ENCODE peak calls at places on chromosome 1, in seven cellular contexts. Q is heart left ventricle, Y is A549, J is endodermal cell, X is psoas muscle, T is ovary, I is body of pancreas. V is an unnamed sample. For H3K4me1, the result is how much of the 10 kb centered on the place peaks cover.

GRCh38 chr1:154405762-154406571 is 824 bp downstream of the IL6R start:
- DNase-seq in Q (peak), Y (peak), J (peak), X (peak), T (peak), I (peak), V (peak)

GRCh38 chr1:167412072-167412471 is 106.3 kb downstream of the CD247 start:
- DNase-seq in Q (no peak), Y (no peak), J (no peak), X (no peak), T (no peak), I (peak), V (no peak)

GRCh38 chr1:21378705-21379494 is 61.0 kb upstream of the NBPF3 start:
- DNase-seq in Q (no peak), Y (peak), J (no peak), X (no peak), T (no peak), I (peak), V (no peak)

GRCh38 chr1:43271186-43272118 is 1.7 kb downstream of the TMEM125 start:
- DNase-seq in Q (no peak), Y (no peak), J (peak), X (no peak), T (no peak), I (no peak), V (no peak)

GRCh38 chr1:227943354-227943753 is 4.4 kb downstream of the WNT9A start:
- DNase-seq in Q (no peak), Y (no peak), J (no peak), X (no peak), T (no peak), I (no peak), V (no peak)

GRCh38 chr1:40799351-40799867 is 15.8 kb downstream of the KCNQ4 start:
- DNase-seq in Q (peak), Y (no peak), J (no peak), X (no peak), T (peak), I (peak), V (peak)

GRCh38 chr1:174230399-174230798 is 71.1 kb downstream of the RABGAP1L start:
- DNase-seq in Q (no peak), Y (no peak), J (no peak), X (no peak), T (no peak), I (no peak), V (no peak)

GRCh38 chr1:38728176-38728908 is 131.2 kb downstream of the RRAGC start:
- DNase-seq in Q (peak), Y (no peak), J (peak), X (peak), T (no peak), I (peak), V (peak)

GRCh38 chr1:67710417-67710816 is 25.4 kb downstream of the GADD45A start:
- DNase-seq in Q (no peak), Y (no peak), J (no peak), X (no peak), T (no peak), I (no peak), V (no peak)

GRCh38 chr1:172069535-172069934 is 228.2 kb downstream of the DNM3 start:
- DNase-seq in Q (no peak), Y (no peak), J (no peak), X (no peak), T (peak), I (peak), V (peak)

GRCh38 chr1:5367306-5367705 is 624.9 kb downstream of the NPHP4 start:
- DNase-seq in Q (no peak), Y (no peak), J (peak), X (no peak), T (no peak), I (no peak), V (no peak)

GRCh38 chr1:54275349-54275748 is 75.4 kb downstream of the MRPL37 start:
- DNase-seq in Q (peak), Y (no peak), J (peak), X (peak), T (peak), I (peak), V (no peak)

GRCh38 chr1:54274881-54275280 is 74.9 kb downstream of the MRPL37 start:
- DNase-seq in Q (no peak), Y (no peak), J (no peak), X (no peak), T (no peak), I (no peak), V (no peak)

GRCh38 chr1:54273837-54274192 is 73.8 kb downstream of the MRPL37 start:
- DNase-seq in Q (peak), Y (no peak), J (peak), X (peak), T (peak), I (peak), V (no peak)

GRCh38 chr1:54273092-54273836 is 73.3 kb downstream of the MRPL37 start:
- DNase-seq in Q (peak), Y (no peak), J (peak), X (peak), T (peak), I (peak), V (peak)

DNA sequence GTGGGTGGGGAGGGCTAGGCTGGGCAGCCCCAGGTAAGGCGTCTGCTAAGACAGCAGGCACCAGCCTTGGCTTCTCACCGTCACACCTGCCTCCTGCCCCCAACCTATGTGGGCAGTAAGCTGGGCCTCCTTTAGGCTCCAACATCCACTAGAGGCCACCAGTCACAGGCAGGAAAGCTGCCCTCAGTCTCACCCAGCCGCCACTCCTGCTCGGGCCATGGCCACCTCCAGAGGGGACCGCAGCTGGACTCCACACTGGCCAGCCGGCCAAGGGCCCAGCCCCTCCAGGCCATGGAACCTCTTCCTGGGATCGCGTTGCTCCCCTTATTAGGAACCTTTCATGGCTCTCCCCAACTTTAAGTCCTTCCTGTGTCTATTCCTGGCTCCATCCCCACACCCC is 74.5 kb downstream of the MRPL37 start:
- DNase-seq in Q (no peak), Y (no peak), J (peak), X (no peak), T (no peak), I (no peak), V (no peak)
- H3K4me1 ChIP-seq in Q (half or more), Y (under half), J (under half), X (half or more), T (half or more), I (half or more), V (under half)

DNA sequence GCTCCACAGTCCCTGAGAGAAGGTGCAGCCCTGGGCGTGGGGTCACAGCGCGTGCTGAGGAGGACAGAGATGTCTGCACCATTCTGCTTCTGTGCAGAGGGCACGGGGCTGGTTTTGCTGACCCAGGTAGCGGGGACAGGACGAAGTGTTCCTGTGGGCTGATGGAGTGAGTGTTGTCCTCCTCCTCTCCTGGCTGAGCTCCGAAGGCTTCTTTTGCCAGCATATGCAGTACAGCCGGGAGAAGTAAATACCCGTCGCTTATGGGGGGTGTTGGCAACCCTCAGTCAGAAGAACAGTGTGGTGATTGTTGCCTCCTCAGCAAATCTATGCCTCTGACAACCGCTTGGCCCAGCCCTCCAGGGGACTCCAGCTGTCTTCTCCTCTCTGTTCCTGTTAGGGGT is 101.5 kb downstream of the DDX20 start:
- DNase-seq in Q (peak), Y (no peak), J (no peak), X (no peak), T (no peak), I (peak), V (no peak)
- H3K27ac ChIP-seq in Q (peak), Y (no peak), J (no peak), X (no peak), T (no peak), I (no peak), V (no peak)

DNA sequence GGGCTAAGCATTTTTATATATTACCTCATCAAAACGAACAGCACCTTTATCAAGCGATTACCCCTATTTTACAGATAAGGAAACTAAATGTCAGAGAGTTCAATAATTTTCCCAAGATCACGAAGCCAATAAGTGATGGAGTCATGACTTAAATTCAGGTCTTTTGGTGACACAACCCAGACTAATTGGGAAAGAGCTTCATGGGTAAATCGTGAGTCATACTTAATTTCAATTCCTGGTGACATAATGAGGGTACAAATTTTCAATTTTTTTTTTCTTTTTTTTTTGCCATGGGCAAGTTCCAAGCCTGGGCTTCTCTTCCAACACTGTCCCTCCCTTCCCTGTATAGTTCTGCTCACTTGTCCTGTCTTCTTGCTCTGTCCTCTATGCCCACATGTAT is 30.1 kb upstream of the IL10 start:
- DNase-seq in Q (no peak), Y (no peak), J (no peak), X (no peak), T (no peak), I (no peak), V (no peak)
- H3K4me1 ChIP-seq in Q (under half), Y (under half), J (under half), X (under half), T (under half), I (under half), V (under half)

DNA sequence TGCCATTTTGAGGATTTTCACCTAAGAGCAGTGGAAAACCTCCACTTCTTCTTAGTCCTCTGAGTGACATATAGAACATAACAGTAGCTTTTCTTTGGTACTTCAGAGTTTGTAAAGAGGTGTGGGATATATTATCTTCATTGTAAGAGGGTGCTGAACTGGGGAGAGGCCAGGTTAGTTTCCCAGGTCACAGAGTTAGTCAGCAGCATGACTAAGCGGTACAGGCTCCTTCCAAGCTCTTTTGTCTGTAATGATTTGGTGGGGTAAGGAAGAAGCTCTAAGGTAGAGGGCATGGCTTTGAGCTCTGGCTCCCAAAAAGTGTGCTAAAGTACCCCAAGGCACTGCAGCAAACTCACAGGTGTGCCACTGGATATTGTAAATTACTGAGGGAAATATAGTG is 325.0 kb upstream of the PLXNA2 start:
- DNase-seq in Q (no peak), Y (no peak), J (no peak), X (no peak), T (no peak), I (no peak), V (no peak)
- H3K27ac ChIP-seq in Q (no peak), Y (no peak), J (no peak), X (no peak), T (no peak), I (no peak), V (no peak)

GRCh38 chr1:115679141-115679611 is 37.4 kb downstream of the VANGL1 start:
- DNase-seq in Q (peak), Y (no peak), J (no peak), X (peak), T (peak), I (no peak), V (no peak)
- H3K4me1 ChIP-seq in Q (under half), Y (under half), J (under half), X (under half), T (under half), I (under half), V (under half)

GRCh38 chr1:26827663-26828062 is 1.2 kb downstream of the ZDHHC18 start:
- DNase-seq in Q (no peak), Y (no peak), J (peak), X (no peak), T (peak), I (peak), V (no peak)
- H3K27ac ChIP-seq in Q (peak), Y (peak), J (no peak), X (no peak), T (peak), I (no peak), V (no peak)

DNA sequence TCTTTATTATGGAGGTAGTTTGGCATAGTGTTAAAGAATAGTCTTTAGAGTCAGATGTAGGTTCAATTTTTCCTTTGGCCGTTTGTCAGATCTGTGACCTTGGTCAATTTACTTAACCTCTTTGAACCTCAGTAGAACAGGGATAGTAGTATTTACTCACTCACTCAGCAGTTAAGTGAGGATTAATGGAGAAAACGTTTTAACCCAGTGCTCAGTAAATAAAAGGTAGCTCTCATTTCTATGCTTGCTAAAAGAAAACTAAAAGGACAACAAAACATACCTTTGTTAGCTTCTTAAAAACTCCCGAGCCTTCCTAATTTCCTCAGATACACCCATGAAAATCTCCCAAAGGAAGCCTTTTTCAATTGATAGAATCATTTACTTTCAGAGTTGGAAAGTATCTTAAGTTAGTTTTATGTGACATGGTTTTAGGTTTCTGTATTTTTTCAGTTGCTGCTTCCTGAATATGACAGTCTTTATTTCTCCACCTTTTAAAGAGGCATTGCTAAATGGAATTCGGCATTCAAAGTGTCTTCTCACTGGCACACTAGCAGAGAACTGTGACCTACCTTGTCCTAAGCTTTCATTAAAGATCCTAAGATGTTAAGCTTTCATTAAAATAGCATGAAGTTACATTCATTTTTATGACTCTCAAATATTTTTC is 7.8 kb downstream of the ABCD3 start:
- DNase-seq in Q (no peak), Y (no peak), J (no peak), X (no peak), T (no peak), I (peak), V (no peak)
- H3K4me1 ChIP-seq in Q (half or more), Y (half or more), J (under half), X (under half), T (under half), I (half or more), V (under half)

DNA sequence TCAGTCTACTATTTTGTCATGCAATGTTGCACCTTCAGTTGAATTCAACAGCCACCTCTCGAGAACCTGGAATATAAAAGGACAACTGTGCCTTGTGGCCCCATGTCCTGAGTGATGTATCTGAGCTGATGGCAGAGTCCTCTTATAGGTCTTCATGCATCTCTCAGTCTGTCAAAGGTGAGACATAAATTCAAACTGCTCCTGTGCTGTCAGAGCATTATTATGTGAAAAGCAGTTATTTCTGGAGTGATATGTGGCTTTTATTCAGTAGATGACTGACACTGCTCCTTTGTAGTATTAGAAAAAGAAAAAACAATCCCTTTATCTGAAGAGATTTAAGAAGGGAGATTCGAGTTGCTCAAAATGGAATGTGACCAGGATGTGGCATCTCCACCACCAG is 8.4 kb downstream of the S100A10 start:
- DNase-seq in Q (no peak), Y (no peak), J (no peak), X (no peak), T (no peak), I (no peak), V (no peak)
- H3K27ac ChIP-seq in Q (no peak), Y (peak), J (no peak), X (no peak), T (no peak), I (no peak), V (no peak)

GRCh38 chr1:156506450-156506849 is 5.9 kb upstream of the MEF2D start:
- DNase-seq in Q (no peak), Y (no peak), J (no peak), X (no peak), T (no peak), I (no peak), V (no peak)
- H3K4me1 ChIP-seq in Q (half or more), Y (half or more), J (under half), X (half or more), T (under half), I (half or more), V (half or more)